ENCODE peak calls at places on chromosome 1, in eight cellular contexts. H is effector memory CD8-positive, alpha-beta T cell; K is retinal pigment epithelial cell; I is fibroblast of pulmonary artery; G is activated CD8-positive, alpha-beta memory T cell treated with anti-CD3 and anti-CD28 coated beads, Interleukin-2, amount 50 U/mL, for 4 hours; X is HT1080; Q is PC-9; V is body of pancreas. N is an unnamed sample.

GRCh38 chr1:38578444-38578951 is 281.1 kb downstream of the RRAGC start:
- DNase-seq in Q (no peak), G (no peak), H (no peak), I (no peak), V (no peak), K (no peak), X (no peak), N (no peak)

GRCh38 chr1:72186733-72187307 is 95.5 kb downstream of the NEGR1 start:
- DNase-seq in Q (no peak), X (peak), K (no peak), I (peak), H (no peak), V (no peak), G (no peak), N (peak)

GRCh38 chr1:36161656-36162531 is 5.9 kb downstream of the MAP7D1 start:
- DNase-seq in I (peak), G (peak), H (peak), X (peak), Q (peak), V (peak), K (no peak), N (peak)

GRCh38 chr1:214187933-214188332 is 93.0 kb upstream of the SMYD2 start:
- DNase-seq in G (no peak), Q (no peak), I (no peak), H (no peak), K (no peak), X (no peak), V (no peak), N (no peak)

GRCh38 chr1:203624341-203624712 is 2.3 kb upstream of the ATP2B4 start:
- DNase-seq in Q (no peak), G (no peak), I (no peak), K (no peak), V (no peak), X (no peak), H (no peak), N (no peak)

GRCh38 chr1:203539831-203540546 is 46.0 kb downstream of the OPTC start:
- DNase-seq in G (no peak), V (no peak), X (no peak), H (no peak), Q (peak), K (no peak), I (no peak), N (no peak)

GRCh38 chr1:147389532-147390184 is 147.2 kb downstream of the CHD1L start:
- DNase-seq in X (peak), G (no peak), V (peak), Q (no peak), I (peak), K (no peak), H (no peak), N (peak)

GRCh38 chr1:229070168-229070567 is 200.7 kb upstream of the RAB4A start:
- DNase-seq in Q (peak), K (peak), X (peak), G (no peak), V (peak), I (peak), H (no peak), N (peak)

GRCh38 chr1:151579436-151580225 is 32.2 kb upstream of the SNX27 start:
- DNase-seq in V (no peak), K (no peak), G (no peak), Q (peak), H (no peak), I (peak), X (peak), N (peak)

GRCh38 chr1:3631330-3631729 is 6.5 kb downstream of the TPRG1L start:
- DNase-seq in V (no peak), Q (no peak), X (no peak), I (no peak), H (no peak), K (no peak), G (no peak), N (no peak)

GRCh38 chr1:169115891-169116585 is 9.5 kb downstream of the ATP1B1 start:
- DNase-seq in X (no peak), V (peak), K (no peak), G (no peak), Q (no peak), H (no peak), I (peak), N (peak)

GRCh38 chr1:223228931-223229528 is 86.0 kb upstream of the TLR5 start:
- DNase-seq in K (no peak), X (no peak), V (no peak), H (no peak), G (no peak), I (no peak), Q (no peak), N (no peak)

GRCh38 chr1:224828691-224829090 is 100.8 kb upstream of the DNAH14 start:
- DNase-seq in X (no peak), G (no peak), V (no peak), H (no peak), I (no peak), Q (no peak), K (no peak), N (no peak)

GRCh38 chr1:54614558-54614957 is 8.8 kb downstream of the FAM151A start:
- DNase-seq in V (no peak), Q (no peak), X (no peak), K (no peak), I (no peak), G (no peak), H (no peak), N (no peak)

GRCh38 chr1:59156526-59157196 is 140.2 kb upstream of the FGGY start:
- DNase-seq in I (peak), X (peak), G (no peak), V (peak), H (no peak), Q (peak), K (no peak), N (peak)

GRCh38 chr1:37473431-37474050 is 839 bp upstream of the ZC3H12A start:
- DNase-seq in I (no peak), G (peak), K (no peak), X (no peak), Q (no peak), H (peak), V (no peak), N (peak)

GRCh38 chr1:9181176-9181906 is 52.4 kb upstream of the GPR157 start:
- DNase-seq in V (peak), X (no peak), G (peak), I (peak), H (peak), Q (no peak), K (no peak), N (peak)